ENCODE peak calls at places on chromosomes 6 and 20, in four cellular contexts. Q is OCI-LY7, P is heart right ventricle, Z is neuronal stem cell. U is an unnamed sample.

GRCh38 chr6:85537055-85537494 is 56.6 kb downstream of the SNX14 start:
- DNase-seq in Q (peak; percentile 29), P (no peak), Z (no peak), U (no peak)

GRCh38 chr6:146990284-146990683 is 213.9 kb upstream of the STXBP5 start:
- DNase-seq in Q (no peak), P (no peak), Z (no peak), U (no peak)

GRCh38 chr6:120608826-120609225 is 725.5 kb downstream of the TBC1D32 start:
- DNase-seq in Q (no peak), P (no peak), Z (no peak), U (no peak)

GRCh38 chr6:41815587-41815986 is 28.1 kb downstream of the TOMM6 start:
- DNase-seq in Q (no peak), P (no peak), Z (no peak), U (no peak)

GRCh38 chr20:2470051-2470431 is 548 bp downstream of the SNRPB start:
- DNase-seq in Q (peak; percentile 83), P (peak; percentile 40), Z (peak; percentile 3), U (no peak)

GRCh38 chr6:75524322-75524972 is 30.8 kb upstream of the FILIP1 start:
- DNase-seq in Q (no peak), P (no peak), Z (no peak), U (peak; percentile 15)

GRCh38 chr6:77425216-77425615 is 38.1 kb downstream of the HTR1B start:
- DNase-seq in Q (no peak), P (no peak), Z (no peak), U (no peak)

GRCh38 chr6:44073612-44074382 is 53.5 kb downstream of the MRPL14 start:
- DNase-seq in Q (peak; percentile 57), P (no peak), Z (no peak), U (no peak)

GRCh38 chr6:166561766-166562165 is 24.7 kb downstream of the RAMACL start:
- DNase-seq in Q (no peak), P (no peak), Z (no peak), U (no peak)

GRCh38 chr6:137914530-137915193 is 47.6 kb downstream of the TNFAIP3 start:
- DNase-seq in Q (no peak), P (no peak), Z (no peak), U (no peak)

GRCh38 chr20:4814696-4815252 is 93.1 kb downstream of the PRND start:
- DNase-seq in Q (peak; percentile 87), P (no peak), Z (no peak), U (no peak)

GRCh38 chr6:33018904-33019303 is 9.5 kb upstream of the HLA-DOA start:
- DNase-seq in Q (no peak), P (peak; percentile 82), Z (no peak), U (peak; percentile 73)

GRCh38 chr6:150057501-150057951 is 11.4 kb downstream of the ULBP3 start:
- DNase-seq in Q (no peak), P (no peak), Z (no peak), U (no peak)

GRCh38 chr20:12023169-12023795 is 105.6 kb downstream of the BTBD3 start:
- DNase-seq in Q (peak; percentile 29), P (no peak), Z (no peak), U (no peak)

GRCh38 chr20:49313271-49313670 is 35.4 kb upstream of the ZNFX1 start:
- DNase-seq in Q (no peak), P (no peak), Z (no peak), U (no peak)

GRCh38 chr20:21395666-21396044 is 1.7 kb downstream of the NKX2-4 start:
- DNase-seq in Q (no peak), P (no peak), Z (no peak), U (no peak)

GRCh38 chr20:3166913-3167342 is 6.4 kb downstream of the LZTS3 start:
- DNase-seq in Q (no peak), P (no peak), Z (no peak), U (no peak)

GRCh38 chr20:1177680-1178079 is 7.1 kb downstream of the TMEM74B start:
- DNase-seq in Q (no peak), P (no peak), Z (no peak), U (no peak)

GRCh38 chr6:45843848-45844521 is 171.7 kb downstream of the CLIC5 start:
- DNase-seq in Q (no peak), P (no peak), Z (no peak), U (no peak)

GRCh38 chr6:155001482-155001881 is 6.4 kb downstream of the TIAM2 start:
- DNase-seq in Q (no peak), P (no peak), Z (no peak), U (no peak)

DNA sequence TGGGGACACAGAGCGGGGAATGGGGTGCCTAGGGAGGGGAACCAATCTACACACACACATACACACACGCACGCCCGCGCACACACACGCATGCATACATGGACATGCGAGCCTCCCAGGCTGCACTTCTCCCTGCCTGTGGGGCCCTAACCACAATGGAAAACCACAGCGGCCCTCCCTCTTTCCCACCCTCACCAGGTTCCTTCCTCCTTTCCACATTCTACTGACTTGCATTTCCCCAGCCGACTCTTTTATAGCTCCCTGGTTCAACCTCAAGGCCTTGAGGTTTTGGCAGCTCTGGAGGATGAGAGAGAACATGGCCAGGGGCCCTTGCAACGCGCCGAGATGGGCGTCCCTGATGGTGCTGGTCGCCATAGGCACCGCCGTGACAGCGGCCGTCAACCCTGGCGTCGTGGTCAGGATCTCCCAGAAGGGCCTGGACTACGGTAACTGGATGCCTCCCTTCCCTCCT is at the start of gene BPI:
- DNase-seq in Q (no peak), P (no peak), Z (no peak), U (no peak)
- H3K4me3 ChIP-seq in Q (no peak within 1 kb of the TSS), P (no peak within 1 kb of the TSS), Z (no peak within 1 kb of the TSS), U (no peak within 1 kb of the TSS)

GRCh38 chr20:25227317-25227831 is 20.5 kb upstream of the PYGB start:
- DNase-seq in Q (no peak), P (peak; percentile 71), Z (no peak), U (no peak)
- H3K4me3 ChIP-seq in Q (no peak overlapping the region), P (no peak overlapping the region), Z (no peak overlapping the region), U (no peak overlapping the region)

GRCh38 chr6:78947529-78947928 is 80.2 kb downstream of the IRAK1BP1 start:
- DNase-seq in Q (no peak), P (no peak), Z (no peak), U (no peak)

GRCh38 chr6:78942451-78942850 is 75.1 kb downstream of the IRAK1BP1 start:
- DNase-seq in Q (no peak), P (no peak), Z (no peak), U (no peak)

GRCh38 chr6:78952362-78952761 is 85.0 kb downstream of the IRAK1BP1 start:
- DNase-seq in Q (no peak), P (no peak), Z (no peak), U (no peak)

GRCh38 chr6:78948785-78949184 is 81.4 kb downstream of the IRAK1BP1 start:
- DNase-seq in Q (no peak), P (no peak), Z (no peak), U (no peak)

GRCh38 chr6:78947962-78948361 is 80.6 kb downstream of the IRAK1BP1 start:
- DNase-seq in Q (no peak), P (no peak), Z (no peak), U (no peak)
- H3K4me3 ChIP-seq in Q (no peak overlapping the region), P (no peak overlapping the region), Z (no peak overlapping the region), U (no peak overlapping the region)

DNA sequence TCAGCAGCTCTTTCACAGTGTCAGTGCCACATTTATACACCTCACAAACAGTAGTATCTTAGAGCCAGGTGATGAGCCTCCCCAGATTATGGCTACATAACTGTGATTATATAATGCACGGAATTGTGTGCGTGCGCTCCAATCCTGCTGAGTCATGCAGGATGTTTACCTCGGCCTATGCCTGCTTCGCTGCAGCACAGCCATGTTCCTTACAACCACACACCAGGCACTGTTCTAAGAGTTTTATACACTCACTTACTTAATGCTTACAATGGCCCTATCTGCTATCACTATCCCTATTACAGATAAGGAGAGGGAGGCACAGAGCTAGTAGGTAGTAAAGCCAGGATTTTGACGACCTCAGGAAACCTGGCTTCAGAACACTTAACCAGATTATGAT is 7.3 kb downstream of the ZKSCAN3 start:
- DNase-seq in Q (peak; percentile 56), P (no peak), Z (no peak), U (no peak)
- H3K4me3 ChIP-seq in Q (no peak overlapping the region), P (no peak overlapping the region), Z (no peak overlapping the region), U (no peak overlapping the region)

GRCh38 chr6:78533426-78533825 is 333.9 kb upstream of the IRAK1BP1 start:
- DNase-seq in Q (no peak), P (no peak), Z (no peak), U (no peak)
- H3K4me3 ChIP-seq in Q (no peak overlapping the region), P (no peak overlapping the region), Z (no peak overlapping the region), U (no peak overlapping the region)

DNA sequence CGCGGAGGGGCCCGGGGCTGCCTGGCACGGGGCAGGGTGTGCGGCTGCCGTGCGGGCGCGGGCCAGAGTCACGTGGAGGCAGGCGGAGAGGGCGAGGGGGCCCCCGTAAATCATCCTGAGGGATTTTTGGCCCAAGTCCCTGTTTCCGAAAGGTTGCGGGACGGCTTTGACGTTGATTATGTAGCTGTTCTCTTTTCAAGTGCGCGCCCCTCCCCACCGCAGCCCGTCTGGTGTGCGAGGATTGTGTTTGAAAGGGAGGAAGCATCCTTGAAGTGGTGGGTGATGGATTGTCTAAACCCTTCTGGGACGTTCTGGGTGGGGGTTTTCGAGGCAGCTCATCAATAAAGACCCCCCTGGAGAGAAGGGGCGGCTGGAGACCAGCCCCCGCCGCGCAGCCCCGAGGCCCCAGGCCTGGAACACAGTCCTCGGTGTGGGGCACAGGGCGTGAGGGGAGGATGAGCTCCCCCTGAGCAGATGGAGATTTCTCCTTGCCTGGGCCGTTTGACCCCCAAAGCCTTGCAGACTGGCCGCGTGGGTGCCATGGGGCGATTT is 7.0 kb upstream of the FOXF2 start:
- DNase-seq in Q (no peak), P (no peak), Z (no peak), U (no peak)
- H3K4me3 ChIP-seq in Q (no peak overlapping the region), P (no peak overlapping the region), Z (no peak overlapping the region), U (no peak overlapping the region)

GRCh38 chr6:128600397-128600951 is 80.1 kb upstream of the PTPRK start:
- DNase-seq in Q (no peak), P (no peak), Z (peak; percentile 6), U (no peak)
- H3K4me3 ChIP-seq in Q (no peak overlapping the region), P (no peak overlapping the region), Z (no peak overlapping the region), U (no peak overlapping the region)

GRCh38 chr6:35483490-35483889 is 13.4 kb downstream of the TEAD3 start:
- DNase-seq in Q (no peak), P (no peak), Z (no peak), U (no peak)
- H3K4me3 ChIP-seq in Q (no peak overlapping the region), P (no peak overlapping the region), Z (no peak overlapping the region), U (no peak overlapping the region)

U was measured in pancreas.